ENCODE peak calls at places on chromosomes 5 and 9, in six cellular contexts. S is ovary, K is SK-N-SH, D is HCT116, V is cardiac muscle cell, H is astrocyte. C is an unnamed sample. For H3K4me1, the result is how much of the 10 kb centered on the place peaks cover.

GRCh38 chr5:143337946-143338345 is 65.5 kb downstream of the NR3C1 start:
- DNase-seq in S (no peak), K (no peak), D (no peak), V (no peak), H (no peak), C (no peak)

GRCh38 chr5:140262221-140262620 is 40.7 kb downstream of the PFDN1 start:
- DNase-seq in S (no peak), K (no peak), D (no peak), V (no peak), H (no peak), C (no peak)

GRCh38 chr5:159905496-159905895 is 10.8 kb upstream of the ADRA1B start:
- DNase-seq in S (no peak), K (no peak), D (peak), V (no peak), H (peak), C (no peak)

GRCh38 chr5:173671121-173671949 is 54.9 kb upstream of the BOD1 start:
- DNase-seq in S (no peak), K (no peak), D (no peak), V (peak), H (peak), C (peak)

GRCh38 chr5:72238712-72239445 is 81.2 kb downstream of the MRPS27 start:
- DNase-seq in S (no peak), K (no peak), D (no peak), V (no peak), H (no peak), C (no peak)

GRCh38 chr5:38603691-38604090 is 47.2 kb upstream of the LIFR start:
- DNase-seq in S (no peak), K (no peak), D (no peak), V (peak), H (peak), C (no peak)

GRCh38 chr9:97930972-97931371 is 7.0 kb downstream of the HEMGN start:
- DNase-seq in S (no peak), K (no peak), D (no peak), V (no peak), H (no peak), C (no peak)

GRCh38 chr9:121564861-121565260 is 65.2 kb upstream of the GGTA1 start:
- DNase-seq in S (no peak), K (no peak), D (no peak), V (no peak), H (no peak), C (no peak)

GRCh38 chr9:11933926-11934325 is 759.3 kb upstream of the TYRP1 start:
- DNase-seq in S (no peak), K (no peak), D (no peak), V (peak), H (no peak), C (no peak)

GRCh38 chr5:1208743-1209551 is 7.6 kb downstream of the SLC6A19 start:
- DNase-seq in S (no peak), K (peak), D (no peak), V (peak), H (no peak), C (no peak)

GRCh38 chr9:19998823-19999455 is 210.1 kb upstream of the SLC24A2 start:
- DNase-seq in S (no peak), K (no peak), D (no peak), V (no peak), H (peak), C (no peak)

GRCh38 chr5:66958126-66958983 is 238.2 kb downstream of the CD180 start:
- DNase-seq in S (no peak), K (no peak), D (no peak), V (peak), H (peak), C (peak)

GRCh38 chr9:122100756-122101155 is 7.6 kb upstream of the TTLL11 start:
- DNase-seq in S (no peak), K (no peak), D (no peak), V (no peak), H (no peak), C (no peak)

GRCh38 chr5:106172681-106173532 is 1497.8 kb downstream of the EFNA5 start:
- DNase-seq in S (no peak), K (no peak), D (no peak), V (peak), H (peak), C (no peak)

GRCh38 chr9:105355810-105356209 is 92.0 kb upstream of the FSD1L start:
- DNase-seq in S (no peak), K (no peak), D (no peak), V (peak), H (peak), C (no peak)

GRCh38 chr9:132169672-132170392 is 8.0 kb downstream of the NTNG2 start:
- DNase-seq in S (peak), K (peak), D (peak), V (peak), H (peak), C (no peak)

GRCh38 chr9:93059960-93060591 is 1.6 kb downstream of the SUSD3 start:
- DNase-seq in S (peak), K (no peak), D (no peak), V (no peak), H (no peak), C (no peak)

GRCh38 chr5:95283761-95284511 is 958 bp downstream of the MCTP1 start:
- DNase-seq in S (no peak), K (peak), D (no peak), V (peak), H (peak), C (no peak)

GRCh38 chr5:181052526-181052927 is 12.5 kb downstream of the BTNL9 start:
- DNase-seq in S (no peak), K (no peak), D (no peak), V (peak), H (no peak), C (no peak)

GRCh38 chr9:81456431-81456970 is 232.8 kb downstream of the TLE1 start:
- DNase-seq in S (no peak), K (no peak), D (no peak), V (peak), H (peak), C (no peak)

GRCh38 chr5:42894057-42894456 is 82.4 kb upstream of the SELENOP start:
- DNase-seq in S (peak), K (no peak), D (no peak), V (peak), H (no peak), C (no peak)

GRCh38 chr5:122615146-122615545 is 159.7 kb upstream of the SNX2 start:
- DNase-seq in S (no peak), K (no peak), D (no peak), V (no peak), H (no peak), C (no peak)

GRCh38 chr9:34513567-34514214 is 9.1 kb downstream of the ENHO start:
- DNase-seq in S (no peak), K (no peak), D (no peak), V (peak), H (no peak), C (no peak)

GRCh38 chr5:108119123-108119522 is 262.8 kb downstream of the FBXL17 start:
- DNase-seq in S (no peak), K (no peak), D (no peak), V (no peak), H (no peak), C (no peak)

GRCh38 chr5:178336889-178337785 is 104.5 kb upstream of the PHYKPL start:
- DNase-seq in S (peak), K (peak), D (no peak), V (no peak), H (no peak), C (no peak)

GRCh38 chr9:16514131-16514530 is 356.3 kb downstream of the BNC2 start:
- DNase-seq in S (no peak), K (no peak), D (no peak), V (no peak), H (no peak), C (no peak)

GRCh38 chr5:122436615-122437014 is 124.6 kb downstream of the SNCAIP start:
- DNase-seq in S (no peak), K (no peak), D (no peak), V (peak), H (peak), C (no peak)

GRCh38 chr9:93958121-93958874 is 3.1 kb upstream of the BARX1 start:
- DNase-seq in S (peak), K (peak), D (no peak), V (no peak), H (no peak), C (no peak)

GRCh38 chr5:134371834-134372340 is 518 bp downstream of the UBE2B start:
- DNase-seq in S (peak), K (peak), D (no peak), V (peak), H (peak), C (peak)

GRCh38 chr5:75566710-75567309 is 44.4 kb upstream of the ANKDD1B start:
- DNase-seq in S (no peak), K (no peak), D (peak), V (peak), H (peak), C (no peak)

GRCh38 chr9:994005-994404 is 17.6 kb downstream of the DMRT3 start:
- DNase-seq in S (no peak), K (no peak), D (no peak), V (no peak), H (no peak), C (no peak)

GRCh38 chr9:137647096-137647709 is 28.4 kb downstream of the EHMT1 start:
- DNase-seq in S (peak), K (no peak), D (no peak), V (no peak), H (no peak), C (no peak)

GRCh38 chr9:136528716-136529341 is 17.0 kb downstream of the NOTCH1 start:
- DNase-seq in S (no peak), K (no peak), D (no peak), V (no peak), H (no peak), C (no peak)

GRCh38 chr9:136527721-136528710 is 17.8 kb downstream of the NOTCH1 start:
- DNase-seq in S (no peak), K (peak), D (no peak), V (no peak), H (no peak), C (no peak)

GRCh38 chr9:136525841-136526499 is 19.9 kb downstream of the NOTCH1 start:
- DNase-seq in S (no peak), K (no peak), D (no peak), V (no peak), H (no peak), C (no peak)

GRCh38 chr9:136526625-136527066 is 19.2 kb downstream of the NOTCH1 start:
- DNase-seq in S (no peak), K (no peak), D (no peak), V (no peak), H (no peak), C (no peak)

GRCh38 chr9:136527131-136527530 is 18.7 kb downstream of the NOTCH1 start:
- DNase-seq in S (no peak), K (no peak), D (no peak), V (no peak), H (no peak), C (no peak)
- H3K4me1 ChIP-seq in S (under half), K (under half), D (under half), V (under half), H (under half), C (under half)

GRCh38 chr5:171192111-171192510 is 116.9 kb upstream of the TLX3 start:
- DNase-seq in S (no peak), K (peak), D (no peak), V (no peak), H (no peak), C (no peak)
- H3K27ac ChIP-seq in S (no peak), K (no peak), D (no peak), V (no peak), H (no peak), C (no peak)

GRCh38 chr9:134373953-134374300 is 47.7 kb downstream of the RXRA start:
- DNase-seq in S (no peak), K (no peak), D (no peak), V (no peak), H (no peak), C (no peak)

GRCh38 chr9:134372621-134373267 is 46.5 kb downstream of the RXRA start:
- DNase-seq in S (no peak), K (no peak), D (no peak), V (no peak), H (no peak), C (no peak)

GRCh38 chr9:134374301-134375010 is 48.2 kb downstream of the RXRA start:
- DNase-seq in S (no peak), K (peak), D (no peak), V (no peak), H (no peak), C (peak)

GRCh38 chr9:134371731-134372130 is 45.5 kb downstream of the RXRA start:
- DNase-seq in S (no peak), K (no peak), D (no peak), V (peak), H (no peak), C (no peak)

GRCh38 chr9:134373269-134373668 is 47.0 kb downstream of the RXRA start:
- DNase-seq in S (no peak), K (no peak), D (no peak), V (no peak), H (no peak), C (no peak)
- TF ChIP-seq CTCF in S (no peak), K (no peak), D (no peak), V (no peak), H (no peak), C (no peak)

DNA sequence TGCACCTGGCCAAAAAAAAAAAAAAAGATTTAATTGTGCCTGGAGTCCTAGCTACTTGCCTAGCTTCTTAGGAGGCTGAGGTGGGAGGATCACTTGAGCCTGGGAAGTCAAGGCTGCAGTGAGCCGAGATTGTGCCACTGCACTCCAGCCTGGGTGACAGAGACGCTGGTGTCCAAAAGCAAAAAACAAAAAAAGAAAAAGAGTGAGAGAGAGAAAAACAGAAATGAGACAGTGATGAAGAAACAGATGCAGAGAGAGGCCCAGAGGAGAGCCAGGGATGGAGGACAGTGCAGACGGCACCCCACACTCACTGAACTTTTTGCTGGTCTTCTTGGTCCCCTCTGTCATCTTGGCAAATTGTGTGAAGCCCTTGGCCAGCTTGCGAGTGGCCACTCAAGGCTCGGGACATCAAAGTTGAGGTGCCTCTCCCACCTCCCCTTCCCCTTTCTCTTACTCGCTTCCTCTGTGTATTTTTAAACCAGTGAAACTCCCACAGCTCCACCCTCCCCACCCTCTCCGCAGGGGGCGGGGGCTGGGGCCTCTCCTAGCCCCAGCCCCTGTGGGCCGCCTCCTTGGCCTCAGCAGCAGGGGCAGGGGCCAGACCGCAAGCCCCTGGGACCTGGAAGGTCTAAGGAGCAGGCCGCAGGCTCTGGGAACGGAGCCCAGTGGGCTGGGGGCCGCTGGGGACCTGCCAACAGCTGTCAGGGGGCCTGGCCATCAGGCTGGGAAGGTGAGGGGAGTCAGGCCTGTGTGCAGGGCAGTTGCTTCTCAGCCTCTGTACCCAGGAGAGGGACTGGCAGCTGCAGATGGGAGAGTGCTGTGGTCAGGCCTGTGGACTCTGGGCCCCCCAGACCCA is at the start of gene SH2D3C:
- DNase-seq in S (no peak), K (no peak), D (no peak), V (peak), H (no peak), C (no peak)
- H3K4me1 ChIP-seq in S (under half), K (under half), D (under half), V (under half), H (under half), C (under half)

GRCh38 chr5:80955082-80955481 is 5.1 kb upstream of the RASGRF2 start:
- DNase-seq in S (no peak), K (no peak), D (no peak), V (no peak), H (no peak), C (no peak)

GRCh38 chr5:80957031-80957761 is 3.0 kb upstream of the RASGRF2 start:
- DNase-seq in S (no peak), K (no peak), D (no peak), V (no peak), H (peak), C (no peak)

GRCh38 chr5:80953587-80953986 is 6.6 kb upstream of the RASGRF2 start:
- DNase-seq in S (no peak), K (no peak), D (no peak), V (no peak), H (no peak), C (no peak)

GRCh38 chr5:80958611-80959010 is 1.6 kb upstream of the RASGRF2 start:
- DNase-seq in S (no peak), K (no peak), D (no peak), V (no peak), H (no peak), C (no peak)

DNA sequence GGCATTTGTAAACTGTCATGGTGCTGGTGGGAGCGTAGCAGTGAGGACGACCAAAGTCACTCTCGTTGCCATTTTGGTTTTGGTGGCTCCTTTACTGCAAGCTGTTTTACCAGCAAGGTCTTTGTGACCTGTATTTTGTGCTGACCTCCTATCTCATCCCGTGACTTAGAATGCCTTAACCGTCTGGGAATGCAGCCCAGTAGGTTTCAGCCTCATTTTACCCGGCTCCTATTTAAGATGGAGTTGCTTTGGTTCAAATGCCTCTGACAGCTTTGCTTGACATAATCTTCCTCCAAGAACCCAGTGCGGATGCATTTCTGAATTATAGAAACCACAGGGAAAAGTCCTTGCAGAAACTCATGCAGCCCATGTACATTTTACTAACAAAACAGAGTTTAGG is 3.9 kb upstream of the RASGRF2 start:
- DNase-seq in S (no peak), K (no peak), D (no peak), V (no peak), H (no peak), C (no peak)
- H3K27ac ChIP-seq in S (no peak), K (no peak), D (no peak), V (no peak), H (no peak), C (no peak)

GRCh38 chr9:68685770-68686169 is 19.3 kb upstream of the PIP5K1B start:
- DNase-seq in S (no peak), K (peak), D (peak), V (peak), H (no peak), C (no peak)
- TF ChIP-seq CTCF in S (no peak), K (peak), D (peak), V (peak), H (no peak), C (no peak)

GRCh38 chr9:35522725-35523124 is 32.8 kb downstream of the RUSC2 start:
- DNase-seq in S (no peak), K (no peak), D (no peak), V (no peak), H (no peak), C (no peak)
- H3K4me1 ChIP-seq in S (under half), K (under half), D (under half), V (under half), H (half or more), C (under half)

DNA sequence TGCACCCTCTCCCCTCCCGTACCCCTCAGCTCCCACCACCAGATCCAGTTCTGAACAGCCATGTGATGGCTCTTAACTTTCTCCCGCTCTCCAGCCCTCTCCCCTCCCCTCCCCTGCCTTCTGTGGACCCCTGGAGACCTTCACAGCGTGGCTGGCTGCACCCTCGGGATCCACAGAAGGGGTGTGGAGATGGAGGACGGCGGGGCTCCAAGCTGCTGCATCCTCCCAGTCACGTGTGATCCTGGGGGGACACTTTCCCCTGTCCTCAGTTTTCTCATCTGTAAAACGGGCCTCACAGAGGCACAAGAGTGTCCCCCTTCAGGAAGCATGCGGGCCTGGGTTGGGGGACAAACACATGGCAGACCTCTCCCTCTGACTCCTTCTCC is 276.0 kb upstream of the MVB12B start:
- DNase-seq in S (no peak), K (no peak), D (no peak), V (no peak), H (no peak), C (no peak)
- H3K27ac ChIP-seq in S (no peak), K (no peak), D (no peak), V (no peak), H (no peak), C (no peak)

C was measured in uterus.